ENCODE peak calls at places on chromosomes 11 and 22, in six cellular contexts. F is PC-3, L is HCT116, Y is brain microvascular endothelial cell, U is body of pancreas, R is neuronal stem cell. E is an unnamed sample.

GRCh38 chr11:106540001-106540400 is 462.5 kb downstream of the AASDHPPT start:
- DNase-seq in F (no peak), L (no peak), Y (no peak), U (no peak), R (no peak), E (no peak)

GRCh38 chr11:31645747-31646146 is 136.2 kb downstream of the ELP4 start:
- DNase-seq in F (peak), L (peak), Y (peak), U (no peak), R (no peak), E (no peak)

GRCh38 chr22:19357270-19358105 is 66.0 kb upstream of the CLTCL1 start:
- DNase-seq in F (peak), L (no peak), Y (no peak), U (no peak), R (no peak), E (no peak)

GRCh38 chr11:119699227-119699626 is 29.8 kb downstream of the NECTIN1 start:
- DNase-seq in F (no peak), L (no peak), Y (no peak), U (peak), R (no peak), E (no peak)

GRCh38 chr11:58576792-58577440 is 1.3 kb upstream of the LPXN start:
- DNase-seq in F (peak), L (no peak), Y (peak), U (no peak), R (no peak), E (no peak)

GRCh38 chr11:37946155-37946766 is 1348.2 kb upstream of the RAG2 start:
- DNase-seq in F (peak), L (no peak), Y (peak), U (peak), R (peak), E (no peak)

GRCh38 chr11:113934797-113935196 is 30.2 kb downstream of the HTR3B start:
- DNase-seq in F (no peak), L (no peak), Y (no peak), U (no peak), R (no peak), E (no peak)

GRCh38 chr22:41911292-41911611 is 3.6 kb downstream of the SHISA8 start:
- DNase-seq in F (no peak), L (no peak), Y (no peak), U (no peak), R (no peak), E (no peak)

GRCh38 chr22:30115705-30116104 is 35.4 kb downstream of the HORMAD2 start:
- DNase-seq in F (peak), L (peak), Y (no peak), U (no peak), R (no peak), E (no peak)

GRCh38 chr11:85723088-85723487 is 37.1 kb upstream of the CCDC89 start:
- DNase-seq in F (peak), L (no peak), Y (no peak), U (no peak), R (no peak), E (no peak)

GRCh38 chr22:49833340-49834007 is 5.8 kb upstream of the BRD1 start:
- DNase-seq in F (peak), L (peak), Y (no peak), U (peak), R (no peak), E (no peak)

GRCh38 chr11:134742228-134742612 is 330.2 kb upstream of the B3GAT1 start:
- DNase-seq in F (no peak), L (no peak), Y (peak), U (no peak), R (no peak), E (no peak)

GRCh38 chr11:8038811-8039529 is 42.0 kb upstream of the TUB start:
- DNase-seq in F (no peak), L (no peak), Y (no peak), U (no peak), R (no peak), E (no peak)

GRCh38 chr11:133941546-133941945 is 15.2 kb downstream of the IGSF9B start:
- DNase-seq in F (no peak), L (no peak), Y (no peak), U (no peak), R (no peak), E (no peak)

GRCh38 chr11:2459796-2460531 is 15.2 kb downstream of the KCNQ1 start:
- DNase-seq in F (no peak), L (no peak), Y (no peak), U (peak), R (no peak), E (no peak)

GRCh38 chr11:23931443-23931842 is 565.4 kb upstream of the LUZP2 start:
- DNase-seq in F (no peak), L (no peak), Y (no peak), U (no peak), R (no peak), E (no peak)

GRCh38 chr11:115100706-115101105 is 403.5 kb downstream of the CADM1 start:
- DNase-seq in F (no peak), L (no peak), Y (no peak), U (no peak), R (no peak), E (no peak)

GRCh38 chr11:128026596-128026995 is 560.8 kb downstream of the ETS1 start:
- DNase-seq in F (peak), L (no peak), Y (peak), U (peak), R (no peak), E (no peak)

GRCh38 chr11:121478895-121479281 is 26.1 kb upstream of the SORL1-AS1 start:
- DNase-seq in F (no peak), L (no peak), Y (no peak), U (no peak), R (no peak), E (no peak)

GRCh38 chr11:62144641-62145255 is 20.9 kb downstream of the INCENP start:
- DNase-seq in F (no peak), L (no peak), Y (no peak), U (no peak), R (no peak), E (no peak)

GRCh38 chr11:110219011-110219785 is 77.2 kb downstream of the RDX start:
- DNase-seq in F (no peak), L (no peak), Y (no peak), U (no peak), R (no peak), E (no peak)

GRCh38 chr22:32744560-32744959 is 56.9 kb upstream of the TIMP3 start:
- DNase-seq in F (no peak), L (no peak), Y (no peak), U (no peak), R (no peak), E (no peak)

GRCh38 chr11:119537641-119538253 is 114.8 kb upstream of the THY1 start:
- DNase-seq in F (no peak), L (no peak), Y (no peak), U (no peak), R (no peak), E (no peak)

DNA sequence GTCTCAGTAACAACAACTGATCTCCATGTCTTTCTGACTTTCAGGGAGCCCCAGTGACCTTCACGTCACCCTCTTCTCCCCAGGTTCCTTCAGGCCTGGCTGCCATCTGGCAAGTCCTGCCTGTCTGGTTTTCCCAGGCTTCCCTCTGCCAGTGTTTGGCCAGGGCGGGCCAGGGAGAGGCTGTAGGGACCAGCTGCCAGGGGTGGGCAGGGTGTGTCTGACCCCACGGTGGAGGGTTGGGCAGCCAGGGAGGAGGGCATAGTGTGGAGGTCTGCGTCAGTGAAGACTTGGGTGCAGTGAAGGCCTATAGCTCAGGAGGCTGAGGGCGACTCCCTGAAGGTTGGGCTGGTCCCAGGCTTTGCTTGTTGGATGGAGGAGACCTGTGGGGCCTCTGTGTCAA is 11.9 kb upstream of the MRGPRX2 start:
- DNase-seq in F (peak), L (no peak), Y (no peak), U (no peak), R (no peak), E (no peak)
- H3K27ac ChIP-seq in F (no peak), L (no peak), Y (no peak), U (no peak), R (no peak), E (no peak)

DNA sequence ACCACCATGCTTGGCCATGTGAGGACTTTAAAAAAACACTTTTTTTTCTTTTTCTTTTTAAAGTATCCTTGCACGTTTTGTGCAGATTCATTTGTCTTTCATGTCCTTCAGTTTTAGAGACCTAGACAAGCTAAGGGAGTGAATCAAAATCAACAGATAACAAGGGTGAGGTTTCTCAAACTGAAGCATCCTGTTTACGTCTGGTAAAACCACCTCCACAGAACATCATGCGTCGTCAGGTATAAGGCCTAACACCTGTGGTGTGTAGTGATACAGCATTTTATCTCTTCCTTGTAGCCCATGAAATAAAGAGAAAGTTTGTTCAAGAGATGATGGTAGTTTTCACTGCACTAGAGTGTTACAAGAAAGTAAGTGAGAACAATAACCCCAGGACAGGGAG is 26.3 kb upstream of the CSF2RB start:
- DNase-seq in F (no peak), L (no peak), Y (no peak), U (no peak), R (no peak), E (no peak)
- H3K27ac ChIP-seq in F (no peak), L (no peak), Y (no peak), U (no peak), R (no peak), E (no peak)

GRCh38 chr11:12507391-12507790 is 130.0 kb downstream of the PARVA start:
- DNase-seq in F (no peak), L (no peak), Y (no peak), U (no peak), R (no peak), E (no peak)
- H3K27ac ChIP-seq in F (no peak), L (no peak), Y (no peak), U (no peak), R (no peak), E (no peak)

GRCh38 chr11:86919557-86920210 is 35.5 kb downstream of the FZD4 start:
- DNase-seq in F (peak), L (peak), Y (peak), U (peak), R (peak), E (no peak)

GRCh38 chr11:86916330-86916729 is 38.9 kb downstream of the FZD4 start:
- DNase-seq in F (peak), L (peak), Y (peak), U (no peak), R (no peak), E (no peak)

GRCh38 chr11:86922225-86922624 is 33.0 kb downstream of the FZD4 start:
- DNase-seq in F (no peak), L (no peak), Y (no peak), U (no peak), R (no peak), E (no peak)

GRCh38 chr11:86917577-86917976 is 37.6 kb downstream of the FZD4 start:
- DNase-seq in F (no peak), L (no peak), Y (no peak), U (no peak), R (no peak), E (no peak)

GRCh38 chr11:86918943-86919342 is 36.3 kb downstream of the FZD4 start:
- DNase-seq in F (no peak), L (no peak), Y (peak), U (no peak), R (no peak), E (no peak)
- H3K27ac ChIP-seq in F (peak), L (no peak), Y (peak), U (no peak), R (peak), E (no peak)

GRCh38 chr11:72139500-72139899 is 4.0 kb downstream of the FOLR3 start:
- DNase-seq in F (no peak), L (no peak), Y (no peak), U (no peak), R (no peak), E (no peak)
- H3K27ac ChIP-seq in F (no peak), L (no peak), Y (no peak), U (no peak), R (no peak), E (no peak)

GRCh38 chr22:44362249-44363040 is 49.7 kb upstream of the SHISAL1 start:
- DNase-seq in F (peak), L (no peak), Y (no peak), U (no peak), R (no peak), E (no peak)
- H3K27ac ChIP-seq in F (peak), L (no peak), Y (peak), U (peak), R (no peak), E (no peak)

GRCh38 chr22:27746918-27747317 is 54.6 kb downstream of the MN1 start:
- DNase-seq in F (no peak), L (no peak), Y (no peak), U (no peak), R (no peak), E (no peak)
- H3K27ac ChIP-seq in F (no peak), L (no peak), Y (no peak), U (no peak), R (no peak), E (no peak)

GRCh38 chr22:46051646-46052045 is 74.7 kb upstream of the WNT7B start:
- DNase-seq in F (no peak), L (no peak), Y (no peak), U (no peak), R (no peak), E (no peak)

GRCh38 chr22:46050916-46051614 is 74.1 kb upstream of the WNT7B start:
- DNase-seq in F (no peak), L (no peak), Y (no peak), U (no peak), R (no peak), E (no peak)

GRCh38 chr22:46053563-46054090 is 76.7 kb upstream of the WNT7B start:
- DNase-seq in F (peak), L (no peak), Y (no peak), U (peak), R (no peak), E (peak)

GRCh38 chr22:46052801-46053562 is 76.0 kb upstream of the WNT7B start:
- DNase-seq in F (peak), L (no peak), Y (no peak), U (peak), R (no peak), E (no peak)

GRCh38 chr22:46052331-46052771 is 75.4 kb upstream of the WNT7B start:
- DNase-seq in F (no peak), L (no peak), Y (no peak), U (no peak), R (no peak), E (no peak)
- H3K27ac ChIP-seq in F (peak), L (peak), Y (no peak), U (peak), R (no peak), E (peak)

GRCh38 chr11:6354651-6355485 is 34.6 kb upstream of the CAVIN3 start:
- DNase-seq in F (no peak), L (no peak), Y (no peak), U (peak), R (no peak), E (no peak)
- H3K27ac ChIP-seq in F (no peak), L (no peak), Y (no peak), U (peak), R (no peak), E (no peak)

DNA sequence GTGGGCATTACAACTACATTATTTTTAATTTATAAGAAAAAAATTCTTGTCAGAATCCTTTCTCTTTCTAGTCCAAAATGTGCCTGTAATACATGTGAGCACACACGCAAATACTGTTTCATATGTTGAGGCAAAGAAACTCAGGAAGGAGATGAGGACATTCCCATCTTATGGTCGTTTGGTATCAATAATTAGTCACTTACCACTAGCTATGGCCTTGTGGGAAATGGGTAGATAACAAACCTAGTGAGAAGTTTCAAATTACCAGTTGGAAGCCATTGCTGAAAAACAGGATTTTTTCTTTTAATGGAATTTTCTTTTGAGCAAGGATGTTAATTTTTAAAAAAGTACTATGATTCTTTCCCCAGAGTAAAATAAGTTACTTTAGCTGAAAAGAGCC is 25.7 kb downstream of the AMOTL1 start:
- DNase-seq in F (peak), L (no peak), Y (peak), U (no peak), R (no peak), E (no peak)
- H3K27ac ChIP-seq in F (peak), L (peak), Y (peak), U (peak), R (no peak), E (no peak)